ENCODE peak calls at places on chromosome 12, in seven cellular contexts. I is ureter, J is germinal center, U is left ventricle myocardium inferior, M is mesothelial cell of epicardium, E is neuronal stem cell, V is fibroblast of mammary gland. O is an unnamed sample.
A peak's percentile ranks its signal among the peaks of the same experiment; 100 is the strongest.

GRCh38 chr12:6852651-6853354 is 853 bp downstream of the USP5 start:
- DNase-seq in U (no peak), I (peak; percentile 66), J (no peak), M (no peak), E (no peak), V (peak; percentile 79), O (peak; percentile 56)

GRCh38 chr12:17588968-17589367 is 501.0 kb downstream of the RERGL start:
- DNase-seq in I (no peak), V (peak; percentile 2), E (peak; percentile 24), M (no peak), J (no peak), U (no peak), O (no peak)

GRCh38 chr12:47145188-47145587 is 65.4 kb upstream of the AMIGO2 start:
- DNase-seq in V (no peak), J (no peak), U (no peak), M (no peak), E (no peak), I (no peak), O (no peak)

GRCh38 chr12:65025070-65025469 is 96.0 kb downstream of the WIF1 start:
- DNase-seq in M (no peak), U (no peak), V (no peak), J (no peak), I (no peak), E (no peak), O (no peak)

GRCh38 chr12:45439039-45439438 is 223.1 kb downstream of the ANO6 start:
- DNase-seq in M (no peak), E (no peak), V (peak; percentile 43), I (no peak), U (no peak), J (no peak), O (no peak)

GRCh38 chr12:10392394-10392930 is 2.6 kb upstream of the KLRK1 start:
- DNase-seq in J (no peak), V (peak; percentile 94), I (peak; percentile 62), E (no peak), U (peak; percentile 56), M (no peak), O (no peak)

GRCh38 chr12:127052491-127053232 is 1214.3 kb upstream of the TMEM132C start:
- DNase-seq in U (no peak), E (no peak), I (no peak), J (no peak), V (peak; percentile 64), M (no peak), O (no peak)

GRCh38 chr12:292186-292585 is 29.6 kb upstream of the SLC6A13 start:
- DNase-seq in I (no peak), M (no peak), V (peak; percentile 10), U (no peak), E (no peak), J (no peak), O (no peak)

GRCh38 chr12:10033783-10034381 is 3.4 kb downstream of the CLEC9A start:
- DNase-seq in E (no peak), J (no peak), I (no peak), M (no peak), V (peak; percentile 13), U (no peak), O (no peak)

GRCh38 chr12:98856897-98857540 is 211.9 kb downstream of the APAF1 start:
- DNase-seq in E (peak; percentile 24), M (no peak), V (no peak), I (no peak), J (no peak), U (no peak), O (no peak)

GRCh38 chr12:116735951-116736599 is 1.8 kb downstream of the SPRING1 start:
- DNase-seq in V (no peak), M (no peak), I (no peak), U (no peak), E (no peak), J (no peak), O (no peak)

GRCh38 chr12:44846826-44847225 is 29.3 kb downstream of the NELL2 start:
- DNase-seq in I (no peak), E (no peak), M (no peak), U (no peak), V (no peak), J (no peak), O (no peak)

GRCh38 chr12:108752387-108752786 is 21.1 kb upstream of the CORO1C start:
- DNase-seq in U (no peak), M (no peak), J (no peak), V (no peak), E (no peak), I (no peak), O (no peak)

GRCh38 chr12:111434680-111435338 is 29.1 kb downstream of the SH2B3 start:
- DNase-seq in M (no peak), J (peak; percentile 38), V (peak; percentile 77), E (no peak), I (peak; percentile 64), U (peak; percentile 76), O (peak; percentile 86)

GRCh38 chr12:49866859-49867579 is 24.1 kb upstream of the BCDIN3D start:
- DNase-seq in V (peak; percentile 50), U (peak; percentile 74), J (peak; percentile 89), M (peak; percentile 57), E (peak; percentile 74), I (peak; percentile 78), O (peak; percentile 63)

GRCh38 chr12:106452309-106452708 is 94.8 kb downstream of the POLR3B start:
- DNase-seq in I (no peak), E (no peak), U (no peak), J (no peak), M (no peak), V (no peak), O (no peak)

GRCh38 chr12:95473440-95473946 is 459 bp upstream of the METAP2 start:
- DNase-seq in E (peak; percentile 17), J (peak; percentile 48), V (peak; percentile 55), M (no peak), I (peak; percentile 57), U (no peak), O (peak; percentile 26)

GRCh38 chr12:47509398-47509851 is 196.4 kb downstream of the RPAP3 start:
- DNase-seq in V (peak; percentile 8), J (no peak), E (no peak), M (no peak), U (no peak), I (no peak), O (no peak)

GRCh38 chr12:30784508-30784907 is 29.8 kb upstream of the CAPRIN2 start:
- DNase-seq in E (no peak), J (no peak), M (no peak), I (no peak), U (no peak), V (no peak), O (no peak)

GRCh38 chr12:76032043-76032981 is 736 bp upstream of the PHLDA1 start:
- DNase-seq in E (no peak), M (no peak), I (peak; percentile 55), J (peak; percentile 41), V (peak; percentile 71), U (peak; percentile 46), O (no peak)

GRCh38 chr12:23600936-23601335 is 348.5 kb downstream of the SOX5 start:
- DNase-seq in V (no peak), U (no peak), I (no peak), M (no peak), J (no peak), E (no peak), O (no peak)